ENCODE peak calls at places on chromosomes 1 and 21, in five cellular contexts. G is SW 1271, X is cardiac septum, F is cardiac fibroblast, H is T-helper 9 cell. S is an unnamed sample.

GRCh38 chr1:24548070-24548469 is 7.8 kb upstream of the NCMAP start:
- DNase-seq in G (no peak), X (no peak), F (no peak), H (no peak), S (no peak)

GRCh38 chr1:212161231-212161781 is 123.9 kb upstream of the PPP2R5A start:
- DNase-seq in G (no peak), X (no peak), F (peak), H (no peak), S (no peak)

GRCh38 chr1:241992734-241993133 is 6.2 kb downstream of the MAP1LC3C start:
- DNase-seq in G (no peak), X (no peak), F (peak), H (no peak), S (no peak)

GRCh38 chr1:84247425-84248220 is 53.9 kb upstream of the SAMD13 start:
- DNase-seq in G (peak), X (no peak), F (peak), H (no peak), S (peak)

GRCh38 chr1:15370268-15370667 is 39.4 kb upstream of the EFHD2 start:
- DNase-seq in G (no peak), X (no peak), F (no peak), H (no peak), S (no peak)

GRCh38 chr1:154859151-154859785 is 10.8 kb downstream of the KCNN3 start:
- DNase-seq in G (no peak), X (no peak), F (no peak), H (no peak), S (no peak)

GRCh38 chr21:41640756-41641509 is 125.9 kb downstream of the RIPK4 start:
- DNase-seq in G (no peak), X (peak), F (peak), H (no peak), S (no peak)

GRCh38 chr1:223700942-223701637 is 11.2 kb upstream of the CAPN2 start:
- DNase-seq in G (peak), X (no peak), F (peak), H (no peak), S (peak)

GRCh38 chr1:19232526-19232851 is 18.8 kb downstream of the EMC1 start:
- DNase-seq in G (no peak), X (no peak), F (no peak), H (no peak), S (no peak)

GRCh38 chr1:225817611-225818061 is 7.7 kb downstream of the EPHX1 start:
- DNase-seq in G (no peak), X (peak), F (peak), H (no peak), S (no peak)

GRCh38 chr1:55483523-55483922 is 268.4 kb upstream of the USP24 start:
- DNase-seq in G (no peak), X (no peak), F (no peak), H (no peak), S (no peak)

GRCh38 chr1:113439272-113439660 is 49.0 kb downstream of the MAGI3 start:
- DNase-seq in G (no peak), X (no peak), F (no peak), H (no peak), S (no peak)

S was measured in Panc1.